ENCODE peak calls at places on chromosomes 16 and 17, in nine cellular contexts. P is A549, L is H1, S is SK-N-SH, U is endothelial cell of umbilical vein, K is HepG2, T is HCT116, D is K562, N is GM12878. C is an unnamed sample.

GRCh38 chr17:2852211-2852610 is 56.0 kb downstream of the RAP1GAP2 start:
- DNase-seq in P (no peak), L (no peak), S (peak; percentile 60), U (no peak), K (no peak), T (no peak), D (no peak), N (no peak), C (no peak)

GRCh38 chr16:25111403-25112166 is at the start of gene LCMT1:
- DNase-seq in P (peak; percentile 96), L (peak; percentile 88), S (peak; percentile 93), U (peak; percentile 99), K (peak; percentile 99), T (peak; percentile 96), D (peak; percentile 97), N (peak; percentile 97), C (peak; percentile 98)

GRCh38 chr16:66247516-66248089 is 118.9 kb upstream of the CDH5 start:
- DNase-seq in P (no peak), L (no peak), S (no peak), U (no peak), K (no peak), T (no peak), D (no peak), N (no peak), C (no peak)

GRCh38 chr17:75430159-75430748 is 24.8 kb upstream of the GRB2 start:
- DNase-seq in P (peak; percentile 90), L (peak; percentile 47), S (no peak), U (no peak), K (peak; percentile 90), T (no peak), D (peak; percentile 12), N (no peak), C (no peak)

GRCh38 chr16:10878644-10879498 is 1.9 kb downstream of the CIITA start:
- DNase-seq in P (no peak), L (peak; percentile 56), S (peak; percentile 70), U (no peak), K (no peak), T (no peak), D (no peak), N (no peak), C (no peak)

GRCh38 chr16:89531821-89532526 is 23.8 kb downstream of the SPG7 start:
- DNase-seq in P (no peak), L (no peak), S (no peak), U (peak; percentile 40), K (no peak), T (no peak), D (no peak), N (no peak), C (no peak)

GRCh38 chr17:46917041-46917440 is 5.9 kb upstream of the GOSR2 start:
- DNase-seq in P (no peak), L (no peak), S (no peak), U (no peak), K (no peak), T (no peak), D (no peak), N (no peak), C (no peak)

GRCh38 chr17:80036715-80037477 is 454 bp downstream of the CCDC40 start:
- DNase-seq in P (peak; percentile 63), L (peak; percentile 85), S (peak; percentile 92), U (peak; percentile 56), K (peak; percentile 57), T (no peak), D (no peak), N (no peak), C (no peak)

GRCh38 chr17:75241996-75242460 is 19.4 kb downstream of the GGA3 start:
- DNase-seq in P (no peak), L (no peak), S (no peak), U (no peak), K (no peak), T (no peak), D (no peak), N (no peak), C (no peak)

GRCh38 chr16:75527825-75528299 is 8.0 kb downstream of the CHST5 start:
- DNase-seq in P (no peak), L (no peak), S (no peak), U (no peak), K (peak; percentile 80), T (no peak), D (no peak), N (no peak), C (no peak)

GRCh38 chr17:63082952-63083351 is 116.9 kb downstream of the TANC2 start:
- DNase-seq in P (no peak), L (no peak), S (no peak), U (no peak), K (no peak), T (no peak), D (no peak), N (no peak), C (peak; percentile 6)

GRCh38 chr17:6477831-6478383 is 33.7 kb downstream of the PIMREG start:
- DNase-seq in P (no peak), L (no peak), S (no peak), U (no peak), K (no peak), T (no peak), D (no peak), N (no peak), C (no peak)

GRCh38 chr17:32901743-32902142 is 24.8 kb upstream of the MYO1D start:
- DNase-seq in P (no peak), L (no peak), S (no peak), U (no peak), K (no peak), T (no peak), D (no peak), N (no peak), C (no peak)

GRCh38 chr17:79741751-79742588 is 11.2 kb downstream of the ENPP7 start:
- DNase-seq in P (peak; percentile 69), L (peak; percentile 99), S (peak; percentile 99), U (peak; percentile 62), K (peak; percentile 67), T (peak; percentile 46), D (peak; percentile 91), N (no peak), C (peak; percentile 77)

GRCh38 chr17:6780886-6781285 is 4.9 kb downstream of the FBXO39 start:
- DNase-seq in P (no peak), L (no peak), S (no peak), U (no peak), K (no peak), T (no peak), D (no peak), N (no peak), C (no peak)

GRCh38 chr17:17857496-17857895 is 20.7 kb upstream of the SREBF1 start:
- DNase-seq in P (no peak), L (no peak), S (no peak), U (no peak), K (no peak), T (no peak), D (no peak), N (no peak), C (no peak)

GRCh38 chr17:3924421-3925350 is 8.4 kb upstream of the P2RX1 start:
- DNase-seq in P (no peak), L (no peak), S (peak; percentile 59), U (no peak), K (no peak), T (no peak), D (no peak), N (no peak), C (no peak)

GRCh38 chr17:70544307-70544706 is 375.0 kb downstream of the KCNJ2 start:
- DNase-seq in P (no peak), L (no peak), S (no peak), U (no peak), K (no peak), T (no peak), D (no peak), N (no peak), C (no peak)

GRCh38 chr16:62965831-62966230 is 929.6 kb upstream of the CDH8 start:
- DNase-seq in P (no peak), L (no peak), S (no peak), U (no peak), K (no peak), T (no peak), D (no peak), N (no peak), C (no peak)

DNA sequence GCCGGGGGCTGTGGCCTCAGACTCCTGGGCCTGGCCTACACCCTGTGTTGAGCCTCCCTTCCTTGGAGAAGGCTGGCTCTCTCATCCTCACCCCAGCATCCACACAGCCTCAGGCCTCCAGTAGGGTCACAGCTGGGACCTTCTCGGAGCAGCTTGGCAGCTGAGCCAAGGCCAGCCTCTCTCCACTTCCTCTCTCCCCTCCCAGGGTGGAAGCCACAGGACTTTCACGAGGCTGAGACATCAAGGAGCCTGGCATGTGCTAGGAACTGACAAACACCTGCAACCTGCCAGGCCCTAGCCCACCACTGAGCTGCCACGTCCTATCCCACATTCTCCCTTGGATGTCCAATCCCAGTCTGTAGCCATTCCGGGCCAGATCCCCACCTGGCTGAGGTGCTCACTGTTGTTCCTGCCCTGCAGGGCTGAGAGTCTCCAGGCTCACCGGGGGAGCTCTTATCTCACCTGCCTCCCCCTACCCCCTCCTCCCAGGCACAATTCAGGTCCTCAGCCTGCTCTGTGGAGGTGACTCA is 3.1 kb downstream of the MMP15 start:
- DNase-seq in P (no peak), L (no peak), S (peak; percentile 9), U (no peak), K (no peak), T (no peak), D (no peak), N (no peak), C (no peak)
- H3K4me3 ChIP-seq in P (no peak overlapping the region), L (no peak overlapping the region), S (no peak overlapping the region), U (no peak overlapping the region), K (no peak overlapping the region), T (no peak overlapping the region), D (no peak overlapping the region), N (no peak overlapping the region), C (no peak overlapping the region)

DNA sequence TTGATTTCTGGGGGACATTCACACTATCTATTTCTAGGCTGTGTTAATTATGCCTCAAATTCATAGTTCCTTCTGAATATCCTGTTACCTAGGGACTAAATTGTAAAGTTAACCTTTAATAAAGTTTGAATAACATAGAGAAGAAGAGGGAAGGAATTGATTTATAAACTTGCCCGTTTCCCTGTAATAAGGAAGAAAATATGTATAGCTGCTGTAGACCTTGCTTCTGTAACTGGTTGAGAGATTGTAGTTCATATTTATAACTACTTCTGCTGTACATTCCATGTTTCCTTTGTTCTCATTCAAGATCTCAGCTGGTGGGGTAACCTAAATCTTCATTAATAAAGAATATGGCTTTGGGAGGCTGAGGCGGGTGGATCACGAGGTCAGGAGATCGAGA is 19.2 kb downstream of the NF1 start:
- DNase-seq in P (no peak), L (no peak), S (no peak), U (no peak), K (no peak), T (no peak), D (no peak), N (no peak), C (no peak)
- TF ChIP-seq MAX in P (no peak), L (no peak), S (no peak), U (no peak), K (no peak), T (no peak), D (no peak), N (no peak), C (no peak)

GRCh38 chr17:39014795-39015545 is 47.8 kb upstream of the FBXO47 start:
- DNase-seq in P (peak; percentile 46), L (no peak), S (no peak), U (no peak), K (no peak), T (no peak), D (no peak), N (no peak), C (peak; percentile 93)
- H3K4me3 ChIP-seq in P (no peak overlapping the region), L (no peak overlapping the region), S (no peak overlapping the region), U (no peak overlapping the region), K (no peak overlapping the region), T (no peak overlapping the region), D (no peak overlapping the region), N (no peak overlapping the region), C (no peak overlapping the region)

GRCh38 chr16:84617068-84617630 is 729 bp downstream of the COTL1 start:
- DNase-seq in P (no peak), L (peak; percentile 78), S (peak; percentile 65), U (no peak), K (no peak), T (no peak), D (no peak), N (no peak), C (peak; percentile 48)
- TF ChIP-seq MAX in P (no peak), L (no peak), S (no peak), U (no peak), K (no peak), T (no peak), D (peak; percentile 41), N (no peak), C (peak; percentile 18)